ENCODE peak calls at places on chromosomes 3 and 15, in five cellular contexts. O is GM12878, K is K562, N is H1, S is HepG2. J is an unnamed sample.

GRCh38 chr3:72144773-72145505 is 360.0 kb upstream of the PROK2 start:
- DNase-seq in O (no peak), K (peak), N (no peak), S (peak), J (peak)

GRCh38 chr3:71087109-71088018 is 496.2 kb downstream of the FOXP1 start:
- DNase-seq in O (peak), K (no peak), N (no peak), S (peak), J (no peak)

GRCh38 chr3:123331651-123332050 is 117.2 kb downstream of the ADCY5 start:
- DNase-seq in O (no peak), K (no peak), N (no peak), S (no peak), J (no peak)

GRCh38 chr15:25058080-25058785 is 103.4 kb downstream of the SNRPN start:
- DNase-seq in O (no peak), K (no peak), N (peak), S (no peak), J (no peak)

GRCh38 chr3:94787734-94788133 is 724.9 kb downstream of the NSUN3 start:
- DNase-seq in O (no peak), K (no peak), N (no peak), S (no peak), J (no peak)

GRCh38 chr3:13138566-13139145 is 65.4 kb upstream of the IQSEC1 start:
- DNase-seq in O (no peak), K (no peak), N (no peak), S (no peak), J (no peak)

GRCh38 chr3:155676252-155676981 is 68.5 kb downstream of the PLCH1 start:
- DNase-seq in O (no peak), K (no peak), N (no peak), S (no peak), J (peak)

GRCh38 chr15:75425966-75426500 is 25.5 kb downstream of the SIN3A start:
- DNase-seq in O (no peak), K (no peak), N (no peak), S (no peak), J (no peak)

GRCh38 chr3:141235661-141236171 is 4.1 kb downstream of the PXYLP1 start:
- DNase-seq in O (no peak), K (peak), N (no peak), S (peak), J (no peak)

GRCh38 chr15:25793354-25794050 is 69.6 kb downstream of the ATP10A start:
- DNase-seq in O (peak), K (no peak), N (no peak), S (no peak), J (no peak)

GRCh38 chr3:132592211-132592610 is 4.9 kb upstream of the ACKR4 start:
- DNase-seq in O (no peak), K (no peak), N (no peak), S (no peak), J (no peak)

GRCh38 chr15:43534897-43535296 is 17.5 kb downstream of the MAP1A start:
- DNase-seq in O (no peak), K (no peak), N (no peak), S (no peak), J (no peak)

GRCh38 chr3:49273825-49274532 is 3.1 kb downstream of the C3orf62 start:
- DNase-seq in O (no peak), K (peak), N (no peak), S (no peak), J (no peak)

GRCh38 chr3:126360046-126360713 is 3.0 kb upstream of the KLF15 start:
- DNase-seq in O (no peak), K (no peak), N (no peak), S (no peak), J (no peak)

GRCh38 chr3:42300013-42300412 is 34.0 kb upstream of the CCK start:
- DNase-seq in O (no peak), K (peak), N (peak), S (peak), J (no peak)

GRCh38 chr15:29031502-29032228 is 145.9 kb downstream of the APBA2 start:
- DNase-seq in O (no peak), K (no peak), N (no peak), S (no peak), J (no peak)

GRCh38 chr3:159346504-159346903 is 544.6 kb downstream of the MFSD1 start:
- DNase-seq in O (no peak), K (no peak), N (no peak), S (no peak), J (no peak)

GRCh38 chr3:13462822-13463221 is 17.3 kb upstream of the HDAC11 start:
- DNase-seq in O (no peak), K (peak), N (no peak), S (no peak), J (no peak)

GRCh38 chr3:13728487-13728886 is 151.4 kb downstream of the WNT7A start:
- DNase-seq in O (no peak), K (no peak), N (no peak), S (no peak), J (no peak)

DNA sequence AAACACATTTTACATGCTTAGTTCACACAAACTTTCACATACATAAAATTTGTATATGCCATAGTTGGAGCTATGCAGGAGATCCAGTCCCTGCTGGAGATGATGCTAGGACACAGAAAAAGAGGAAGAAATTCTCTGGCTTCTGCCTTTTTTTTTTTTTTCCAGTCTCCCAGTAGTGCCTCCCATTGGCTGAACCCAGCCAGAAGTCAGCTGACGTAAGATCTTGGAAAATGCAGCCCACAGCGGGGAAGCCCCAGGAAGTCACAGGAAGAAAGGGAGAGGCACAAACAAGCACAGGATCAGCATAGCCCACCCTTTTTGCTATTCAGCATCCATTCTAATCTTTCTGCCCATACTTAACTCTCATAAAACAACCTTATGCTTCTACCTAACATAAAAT is 38.5 kb downstream of the SCN11A start:
- DNase-seq in O (no peak), K (no peak), N (no peak), S (no peak), J (no peak)
- TF ChIP-seq TAF1 in O (no peak), K (no peak), N (no peak), S (no peak), J (no peak)

GRCh38 chr3:101898752-101899169 is 49.4 kb downstream of the NFKBIZ start:
- DNase-seq in O (peak), K (no peak), N (no peak), S (no peak), J (no peak)
- H3K4me2 ChIP-seq in O (peak), K (no peak), N (no peak), S (no peak), J (no peak)

DNA sequence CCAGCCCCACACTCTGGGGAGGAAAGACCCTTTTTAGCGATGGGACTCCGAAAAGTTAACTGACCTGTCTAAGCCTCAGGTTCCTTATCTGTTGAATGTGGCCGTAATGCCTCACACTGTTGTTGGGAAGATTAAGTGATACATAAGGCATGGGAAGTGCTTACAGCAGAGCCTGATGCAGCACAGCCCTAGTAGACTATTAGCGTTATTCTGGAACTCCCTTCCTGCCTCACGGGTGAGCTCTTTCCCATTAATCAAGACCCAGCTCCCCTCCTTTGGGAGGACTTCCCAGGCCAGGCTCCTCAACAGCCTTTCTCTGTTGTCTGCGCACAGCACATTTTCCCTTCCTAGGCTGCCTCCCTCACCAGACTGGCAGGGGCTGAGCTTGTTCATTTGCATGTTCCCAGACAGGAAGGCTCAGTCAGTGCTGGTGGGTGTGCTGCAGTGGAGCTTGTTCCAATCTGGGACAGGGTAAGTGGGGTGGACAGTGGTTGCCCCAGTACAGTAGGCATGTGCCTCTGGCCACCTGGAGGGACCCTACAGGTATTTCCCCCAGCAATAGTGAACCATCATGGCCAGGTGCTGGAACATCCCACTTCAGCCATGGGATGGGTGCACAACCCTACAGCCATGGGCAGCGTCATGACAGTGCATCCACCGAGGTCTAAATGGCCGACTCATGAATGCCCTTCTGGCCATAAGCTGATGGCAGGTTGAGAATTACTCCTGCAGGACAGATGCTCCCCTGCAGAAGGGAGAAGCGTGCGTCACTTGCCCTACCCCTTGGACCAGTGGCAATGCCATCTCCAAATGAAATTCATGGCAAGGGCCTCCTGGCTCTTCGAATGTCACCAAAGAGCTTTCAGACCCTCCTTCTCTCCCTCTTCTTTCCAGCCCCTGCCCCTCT is 5.8 kb upstream of the PSTPIP1 start:
- DNase-seq in O (no peak), K (no peak), N (no peak), S (no peak), J (no peak)
- TF ChIP-seq RFX5 in O (no peak), K (no peak), N (no peak), S (no peak), J (no peak)

GRCh38 chr15:68774521-68775293 is 46.0 kb downstream of the ANP32A start:
- DNase-seq in O (no peak), K (no peak), N (peak), S (no peak), J (no peak)

GRCh38 chr15:68773036-68773435 is 47.7 kb downstream of the ANP32A start:
- DNase-seq in O (no peak), K (no peak), N (no peak), S (no peak), J (no peak)

GRCh38 chr15:68774120-68774519 is 46.6 kb downstream of the ANP32A start:
- DNase-seq in O (no peak), K (no peak), N (no peak), S (no peak), J (no peak)

GRCh38 chr15:68776477-68777270 is 44.0 kb downstream of the ANP32A start:
- DNase-seq in O (no peak), K (no peak), N (peak), S (no peak), J (no peak)

DNA sequence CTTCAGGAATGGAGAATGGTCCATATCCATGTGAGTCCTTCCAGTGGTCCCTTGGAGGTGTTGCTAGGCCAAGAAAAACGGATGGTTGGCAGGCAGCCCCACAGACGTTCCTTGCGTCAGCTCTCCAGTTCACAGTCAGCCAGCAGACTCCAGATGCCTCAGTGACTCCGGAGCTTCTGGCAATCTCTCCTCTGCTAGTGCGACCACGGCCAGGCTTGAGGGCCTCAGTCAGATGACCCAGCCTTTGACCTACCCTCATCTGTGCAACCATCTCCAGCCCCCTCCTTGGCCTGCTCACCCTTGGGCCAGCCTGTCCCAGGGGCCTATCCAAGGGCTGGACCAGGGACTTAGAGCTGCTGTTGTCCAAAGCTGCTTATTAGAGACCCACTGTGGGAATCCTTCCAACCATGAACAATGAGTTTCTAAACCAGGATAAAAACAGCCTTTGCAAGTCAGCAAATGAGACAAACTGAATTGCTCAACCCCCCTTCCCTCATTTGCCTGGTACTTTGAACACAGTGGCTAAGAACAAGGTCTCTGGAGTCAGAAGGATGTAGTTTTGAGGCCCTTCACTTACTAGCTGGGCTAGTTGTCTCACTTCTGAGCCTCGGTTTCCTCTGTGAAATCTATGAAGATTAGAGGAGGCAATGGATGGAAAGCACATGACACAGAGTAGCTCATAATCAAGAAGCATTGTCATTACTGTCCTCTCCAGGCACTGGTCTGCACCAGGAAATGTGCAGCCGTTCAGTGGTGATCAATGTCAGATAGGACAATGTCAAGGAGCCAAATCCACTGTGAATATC is 44.8 kb downstream of the ANP32A start:
- DNase-seq in O (no peak), K (no peak), N (peak), S (no peak), J (no peak)
- TF ChIP-seq TAF1 in O (no peak), K (no peak), N (no peak), S (no peak), J (no peak)

GRCh38 chr15:52658955-52659354 is 20.2 kb downstream of the ATOSA start:
- DNase-seq in O (peak), K (no peak), N (no peak), S (no peak), J (no peak)
- H3K4me2 ChIP-seq in O (peak), K (no peak), N (no peak), S (no peak), J (no peak)

DNA sequence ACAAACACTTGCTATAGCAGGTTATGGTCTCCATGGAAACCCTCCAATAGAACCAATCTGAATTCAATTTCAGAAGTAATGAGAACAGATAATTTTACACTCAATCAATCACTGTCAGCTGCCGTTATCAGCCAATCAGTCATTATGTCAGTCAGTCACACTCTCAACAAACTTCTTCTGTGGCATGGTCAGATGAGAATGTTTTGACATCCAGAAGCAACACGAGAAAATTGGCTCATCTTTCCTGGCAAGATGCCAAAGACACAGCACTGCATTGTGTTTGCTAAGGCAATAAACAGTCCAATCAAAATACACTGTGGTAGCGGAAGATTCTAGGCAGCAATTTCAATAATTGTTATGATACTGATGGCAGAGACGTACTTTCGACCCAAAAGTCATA is 190.7 kb downstream of the RORA start:
- DNase-seq in O (no peak), K (no peak), N (no peak), S (no peak), J (peak)
- TF ChIP-seq RFX5 in O (no peak), K (no peak), N (no peak), S (no peak), J (no peak)

GRCh38 chr15:70557506-70558258 is 205.7 kb downstream of the UACA start:
- DNase-seq in O (no peak), K (no peak), N (peak), S (no peak), J (no peak)
- TF ChIP-seq TAF1 in O (no peak), K (no peak), N (no peak), S (no peak), J (no peak)

GRCh38 chr3:105402287-105402801 is 35.6 kb downstream of the ALCAM start:
- DNase-seq in O (no peak), K (no peak), N (no peak), S (no peak), J (no peak)
- H3K4me2 ChIP-seq in O (no peak), K (no peak), N (no peak), S (no peak), J (no peak)

GRCh38 chr3:151926956-151927355 is 53.5 kb downstream of the SUCNR1 start:
- DNase-seq in O (no peak), K (no peak), N (no peak), S (no peak), J (no peak)

GRCh38 chr3:151924753-151925152 is 51.3 kb downstream of the SUCNR1 start:
- DNase-seq in O (no peak), K (no peak), N (no peak), S (no peak), J (no peak)

GRCh38 chr3:151923901-151924300 is 50.5 kb downstream of the SUCNR1 start:
- DNase-seq in O (no peak), K (no peak), N (no peak), S (no peak), J (no peak)

GRCh38 chr3:151925419-151925818 is 52.0 kb downstream of the SUCNR1 start:
- DNase-seq in O (no peak), K (no peak), N (no peak), S (no peak), J (no peak)

GRCh38 chr3:151925876-151926275 is 52.4 kb downstream of the SUCNR1 start:
- DNase-seq in O (no peak), K (no peak), N (no peak), S (no peak), J (no peak)
- TF ChIP-seq RFX5 in O (no peak), K (no peak), N (no peak), S (no peak), J (no peak)